ENCODE peak calls at places on chromosomes 12 and 14, in five cellular contexts. One of them, this sample, is unnamed.

GRCh38 chr12:18696971-18697602 is 40.7 kb downstream of the PLCZ1 start:
- DNase-seq in stimulated activated CD8-positive, alpha-beta memory T cell treated with anti-CD3 and anti-CD28 coated beads, Interleukin-15, amount 100 ng/mL, for 24 hours: no peak
- DNase-seq in nucleus accumbens: no peak
- DNase-seq in WTC11: no peak
- DNase-seq in psoas muscle: no peak
- DNase-seq in this sample: peak

GRCh38 chr14:21070083-21070609 is at the start of gene ARHGEF40:
- DNase-seq in stimulated activated CD8-positive, alpha-beta memory T cell treated with anti-CD3 and anti-CD28 coated beads, Interleukin-15, amount 100 ng/mL, for 24 hours: no peak
- DNase-seq in nucleus accumbens: peak
- DNase-seq in WTC11: peak
- DNase-seq in psoas muscle: peak
- DNase-seq in this sample: peak

GRCh38 chr12:5072326-5072725 is 28.6 kb downstream of the KCNA5 start:
- DNase-seq in stimulated activated CD8-positive, alpha-beta memory T cell treated with anti-CD3 and anti-CD28 coated beads, Interleukin-15, amount 100 ng/mL, for 24 hours: no peak
- DNase-seq in nucleus accumbens: no peak
- DNase-seq in WTC11: no peak
- DNase-seq in psoas muscle: no peak
- DNase-seq in this sample: no peak

GRCh38 chr12:43937947-43938346 is 102.1 kb downstream of the TMEM117 start:
- DNase-seq in stimulated activated CD8-positive, alpha-beta memory T cell treated with anti-CD3 and anti-CD28 coated beads, Interleukin-15, amount 100 ng/mL, for 24 hours: no peak
- DNase-seq in nucleus accumbens: no peak
- DNase-seq in WTC11: peak
- DNase-seq in psoas muscle: no peak
- DNase-seq in this sample: peak

GRCh38 chr12:49806321-49806813 is 21.8 kb downstream of the NCKAP5L start:
- DNase-seq in stimulated activated CD8-positive, alpha-beta memory T cell treated with anti-CD3 and anti-CD28 coated beads, Interleukin-15, amount 100 ng/mL, for 24 hours: no peak
- DNase-seq in nucleus accumbens: no peak
- DNase-seq in WTC11: no peak
- DNase-seq in psoas muscle: no peak
- DNase-seq in this sample: no peak

GRCh38 chr12:126437934-126438333 is 1372.7 kb downstream of the AACS start:
- DNase-seq in stimulated activated CD8-positive, alpha-beta memory T cell treated with anti-CD3 and anti-CD28 coated beads, Interleukin-15, amount 100 ng/mL, for 24 hours: no peak
- DNase-seq in nucleus accumbens: no peak
- DNase-seq in WTC11: no peak
- DNase-seq in psoas muscle: no peak
- DNase-seq in this sample: no peak

GRCh38 chr14:49173765-49174373 is 412.3 kb downstream of the RPS29 start:
- DNase-seq in stimulated activated CD8-positive, alpha-beta memory T cell treated with anti-CD3 and anti-CD28 coated beads, Interleukin-15, amount 100 ng/mL, for 24 hours: no peak
- DNase-seq in nucleus accumbens: peak
- DNase-seq in WTC11: peak
- DNase-seq in psoas muscle: no peak
- DNase-seq in this sample: peak

GRCh38 chr12:124240493-124240892 is 54.4 kb upstream of the RFLNA start:
- DNase-seq in stimulated activated CD8-positive, alpha-beta memory T cell treated with anti-CD3 and anti-CD28 coated beads, Interleukin-15, amount 100 ng/mL, for 24 hours: no peak
- DNase-seq in nucleus accumbens: no peak
- DNase-seq in WTC11: peak
- DNase-seq in psoas muscle: no peak
- DNase-seq in this sample: no peak

GRCh38 chr12:112759786-112760185 is 31.8 kb upstream of the RPH3A start:
- DNase-seq in stimulated activated CD8-positive, alpha-beta memory T cell treated with anti-CD3 and anti-CD28 coated beads, Interleukin-15, amount 100 ng/mL, for 24 hours: no peak
- DNase-seq in nucleus accumbens: no peak
- DNase-seq in WTC11: no peak
- DNase-seq in psoas muscle: no peak
- DNase-seq in this sample: peak

GRCh38 chr12:1808798-1809480 is 11.4 kb upstream of the LRTM2 start:
- DNase-seq in stimulated activated CD8-positive, alpha-beta memory T cell treated with anti-CD3 and anti-CD28 coated beads, Interleukin-15, amount 100 ng/mL, for 24 hours: no peak
- DNase-seq in nucleus accumbens: no peak
- DNase-seq in WTC11: no peak
- DNase-seq in psoas muscle: peak
- DNase-seq in this sample: no peak

GRCh38 chr12:57852195-57852594 is 5.7 kb upstream of the CTDSP2 start:
- DNase-seq in stimulated activated CD8-positive, alpha-beta memory T cell treated with anti-CD3 and anti-CD28 coated beads, Interleukin-15, amount 100 ng/mL, for 24 hours: no peak
- DNase-seq in nucleus accumbens: peak
- DNase-seq in WTC11: no peak
- DNase-seq in psoas muscle: peak
- DNase-seq in this sample: no peak

GRCh38 chr12:62640910-62641448 is 174.4 kb downstream of the MON2 start:
- DNase-seq in stimulated activated CD8-positive, alpha-beta memory T cell treated with anti-CD3 and anti-CD28 coated beads, Interleukin-15, amount 100 ng/mL, for 24 hours: no peak
- DNase-seq in nucleus accumbens: no peak
- DNase-seq in WTC11: no peak
- DNase-seq in psoas muscle: no peak
- DNase-seq in this sample: peak

GRCh38 chr14:22955702-22956575 is 951 bp downstream of the HAUS4 start:
- DNase-seq in stimulated activated CD8-positive, alpha-beta memory T cell treated with anti-CD3 and anti-CD28 coated beads, Interleukin-15, amount 100 ng/mL, for 24 hours: no peak
- DNase-seq in nucleus accumbens: no peak
- DNase-seq in WTC11: no peak
- DNase-seq in psoas muscle: no peak
- DNase-seq in this sample: peak

GRCh38 chr12:52454411-52455201 is 2.7 kb upstream of the KRT6B start:
- DNase-seq in stimulated activated CD8-positive, alpha-beta memory T cell treated with anti-CD3 and anti-CD28 coated beads, Interleukin-15, amount 100 ng/mL, for 24 hours: no peak
- DNase-seq in nucleus accumbens: no peak
- DNase-seq in WTC11: no peak
- DNase-seq in psoas muscle: no peak
- DNase-seq in this sample: peak

GRCh38 chr14:35758523-35759129 is 50.5 kb downstream of the RALGAPA1 start:
- DNase-seq in stimulated activated CD8-positive, alpha-beta memory T cell treated with anti-CD3 and anti-CD28 coated beads, Interleukin-15, amount 100 ng/mL, for 24 hours: no peak
- DNase-seq in nucleus accumbens: no peak
- DNase-seq in WTC11: no peak
- DNase-seq in psoas muscle: no peak
- DNase-seq in this sample: no peak

GRCh38 chr12:131202592-131203378 is 249.1 kb downstream of the ADGRD1 start:
- DNase-seq in stimulated activated CD8-positive, alpha-beta memory T cell treated with anti-CD3 and anti-CD28 coated beads, Interleukin-15, amount 100 ng/mL, for 24 hours: no peak
- DNase-seq in nucleus accumbens: no peak
- DNase-seq in WTC11: no peak
- DNase-seq in psoas muscle: no peak
- DNase-seq in this sample: no peak

GRCh38 chr12:120625557-120626419 is 14.6 kb upstream of the CABP1 start:
- DNase-seq in stimulated activated CD8-positive, alpha-beta memory T cell treated with anti-CD3 and anti-CD28 coated beads, Interleukin-15, amount 100 ng/mL, for 24 hours: no peak
- DNase-seq in nucleus accumbens: no peak
- DNase-seq in WTC11: peak
- DNase-seq in psoas muscle: no peak
- DNase-seq in this sample: no peak

GRCh38 chr12:91555981-91556380 is 373.4 kb upstream of the DCN start:
- DNase-seq in stimulated activated CD8-positive, alpha-beta memory T cell treated with anti-CD3 and anti-CD28 coated beads, Interleukin-15, amount 100 ng/mL, for 24 hours: no peak
- DNase-seq in nucleus accumbens: no peak
- DNase-seq in WTC11: no peak
- DNase-seq in psoas muscle: no peak
- DNase-seq in this sample: no peak

GRCh38 chr14:73755434-73756014 is 41.3 kb upstream of the PNMA1 start:
- DNase-seq in stimulated activated CD8-positive, alpha-beta memory T cell treated with anti-CD3 and anti-CD28 coated beads, Interleukin-15, amount 100 ng/mL, for 24 hours: no peak
- DNase-seq in nucleus accumbens: peak
- DNase-seq in WTC11: no peak
- DNase-seq in psoas muscle: no peak
- DNase-seq in this sample: no peak

This sample was measured in PC-3.